ENCODE peak calls at places on chromosomes 3 and 15, in eight cellular contexts. B is central memory CD4-positive, alpha-beta T cell; U is HEK293T; O is iPS DF 19.7; F is skeletal muscle cell; Q is T-helper 1 cell; G is nephron progenitor cell; M is NCI-H2171 treated with DMSO at 0.1 percent for 48 hours. E is an unnamed sample.

GRCh38 chr3:50656417-50657195 is 18.1 kb upstream of the DOCK3 start:
- DNase-seq in G (no peak), M (no peak), U (no peak), F (no peak), Q (no peak), B (no peak), O (no peak), E (no peak)

GRCh38 chr15:42273900-42274692 is 863 bp upstream of the TMEM87A start:
- DNase-seq in U (peak; percentile 13), Q (peak; percentile 36), O (no peak), B (peak; percentile 70), M (no peak), F (peak; percentile 33), G (peak; percentile 35), E (no peak)

GRCh38 chr15:57881361-57881760 is 174.8 kb downstream of the POLR2M start:
- DNase-seq in O (no peak), G (no peak), F (no peak), U (no peak), Q (no peak), B (no peak), M (no peak), E (no peak)

GRCh38 chr15:43883571-43883970 is 56.8 kb downstream of the WDR76 start:
- DNase-seq in O (no peak), G (no peak), B (no peak), U (no peak), M (no peak), Q (no peak), F (no peak), E (no peak)

GRCh38 chr3:169748670-169749069 is 16.2 kb downstream of the TERC start:
- DNase-seq in B (no peak), Q (no peak), F (no peak), G (no peak), O (no peak), U (no peak), M (no peak), E (no peak)

GRCh38 chr3:189766416-189766815 is 135.2 kb downstream of the TP63 start:
- DNase-seq in O (no peak), Q (no peak), G (no peak), B (no peak), U (no peak), M (no peak), F (no peak), E (no peak)

GRCh38 chr3:52810923-52811322 is 16.3 kb downstream of the ITIH3 start:
- DNase-seq in M (no peak), Q (no peak), U (no peak), B (no peak), F (no peak), G (no peak), O (no peak), E (no peak)

GRCh38 chr3:174002543-174002942 is 605.0 kb downstream of the NLGN1 start:
- DNase-seq in Q (no peak), B (no peak), M (peak; percentile 7), G (no peak), U (no peak), F (no peak), O (no peak), E (no peak)

GRCh38 chr3:11679964-11680363 is 36.2 kb upstream of the VGLL4 start:
- DNase-seq in O (no peak), G (no peak), F (no peak), Q (no peak), B (no peak), M (no peak), U (no peak), E (no peak)

GRCh38 chr15:84834227-84834955 is 17.2 kb downstream of the ALPK3 start:
- DNase-seq in F (no peak), M (no peak), G (no peak), O (no peak), B (no peak), U (no peak), Q (no peak), E (no peak)

GRCh38 chr3:184373422-184373821 is 4.6 kb downstream of the THPO start:
- DNase-seq in U (no peak), Q (no peak), O (no peak), B (no peak), M (no peak), G (no peak), F (no peak), E (no peak)

GRCh38 chr3:37125195-37125594 is 49.2 kb downstream of the LRRFIP2 start:
- DNase-seq in F (no peak), Q (no peak), M (no peak), B (no peak), U (no peak), G (no peak), O (no peak), E (no peak)

GRCh38 chr3:189883113-189883753 is 237.5 kb downstream of the P3H2 start:
- DNase-seq in O (no peak), G (no peak), B (no peak), U (no peak), Q (no peak), M (no peak), F (no peak), E (no peak)

GRCh38 chr15:42020713-42021273 is at the start of gene PLA2G4E:
- DNase-seq in G (no peak), O (no peak), B (no peak), Q (no peak), F (no peak), U (no peak), M (no peak), E (no peak)

GRCh38 chr3:149771652-149772271 is 19.5 kb upstream of the COMMD2 start:
- DNase-seq in M (peak; percentile 36), O (no peak), G (peak; percentile 71), Q (peak; percentile 4), B (no peak), U (peak; percentile 70), F (no peak), E (peak; percentile 49)

GRCh38 chr3:130480736-130481135 is 36.2 kb upstream of the COL6A6 start:
- DNase-seq in M (peak; percentile 27), U (peak; percentile 72), G (peak; percentile 15), Q (no peak), F (peak; percentile 20), B (no peak), O (peak; percentile 40), E (peak; percentile 43)

GRCh38 chr3:29871087-29871486 is 590.2 kb downstream of the RBMS3 start:
- DNase-seq in F (no peak), O (no peak), M (no peak), B (no peak), G (no peak), U (peak; percentile 5), Q (no peak), E (no peak)

GRCh38 chr3:58082047-58082446 is 73.8 kb downstream of the FLNB start:
- DNase-seq in Q (no peak), B (no peak), O (no peak), U (no peak), M (peak; percentile 75), G (no peak), F (peak; percentile 74), E (no peak)

GRCh38 chr3:153577059-153577736 is 415.2 kb downstream of the RAP2B start:
- DNase-seq in F (no peak), M (no peak), O (no peak), U (no peak), Q (no peak), G (no peak), B (no peak), E (no peak)

GRCh38 chr3:115363071-115363470 is 216.0 kb upstream of the ZBTB20 start:
- DNase-seq in F (no peak), U (no peak), G (no peak), Q (no peak), B (no peak), O (no peak), M (no peak), E (no peak)

GRCh38 chr15:98648654-98649537 is 557 bp downstream of the IGF1R start:
- DNase-seq in O (no peak), F (no peak), G (peak; percentile 68), M (peak; percentile 16), B (peak; percentile 19), U (peak; percentile 43), Q (peak; percentile 30), E (no peak)

GRCh38 chr3:127456471-127457093 is 134.0 kb downstream of the TPRA1 start:
- DNase-seq in F (peak; percentile 35), B (no peak), U (no peak), O (no peak), M (peak; percentile 17), G (no peak), Q (no peak), E (no peak)

GRCh38 chr3:66928252-66928651 is 69.9 kb upstream of the KBTBD8 start:
- DNase-seq in M (no peak), B (no peak), O (no peak), Q (no peak), F (no peak), G (no peak), U (no peak), E (no peak)

E was measured in NT2/D1.